ENCODE peak calls at places on chromosome 15, in eight cellular contexts. G is keratinocyte, C is Peyer's patch, J is SK-N-SH, D is suprapubic skin, Y is OCI-LY7, H is lower lobe of right lung, W is GM12878. T is an unnamed sample.

GRCh38 chr15:36921484-36922091 is 178.8 kb downstream of the MEIS2 start:
- DNase-seq in G (no peak), C (no peak), J (no peak), D (no peak), Y (no peak), H (no peak), W (no peak), T (no peak)

GRCh38 chr15:39281094-39281493 is 299.8 kb upstream of the THBS1 start:
- DNase-seq in G (no peak), C (no peak), J (no peak), D (no peak), Y (no peak), H (no peak), W (no peak), T (no peak)

GRCh38 chr15:70064441-70064840 is 33.3 kb downstream of the TLE3 start:
- DNase-seq in G (no peak), C (no peak), J (no peak), D (no peak), Y (no peak), H (peak; percentile 10), W (no peak), T (no peak)

GRCh38 chr15:43186003-43186353 is 775 bp downstream of the CCNDBP1 start:
- DNase-seq in G (no peak), C (peak; percentile 55), J (no peak), D (no peak), Y (no peak), H (no peak), W (no peak), T (no peak)

GRCh38 chr15:80308002-80308401 is 56.0 kb upstream of the CTXND1 start:
- DNase-seq in G (no peak), C (no peak), J (no peak), D (no peak), Y (peak; percentile 2), H (no peak), W (no peak), T (no peak)

GRCh38 chr15:55741592-55742497 is 1.1 kb downstream of the PRTG start:
- DNase-seq in G (no peak), C (no peak), J (peak; percentile 52), D (no peak), Y (no peak), H (no peak), W (no peak), T (peak; percentile 11)

GRCh38 chr15:52789008-52789600 is 1.0 kb downstream of the ONECUT1 start:
- DNase-seq in G (no peak), C (no peak), J (no peak), D (peak; percentile 56), Y (no peak), H (no peak), W (no peak), T (no peak)

GRCh38 chr15:80773122-80773551 is 6.0 kb upstream of the CEMIP start:
- DNase-seq in G (no peak), C (no peak), J (no peak), D (no peak), Y (no peak), H (no peak), W (no peak), T (no peak)

GRCh38 chr15:99682455-99682854 is 50.8 kb downstream of the LYSMD4 start:
- DNase-seq in G (peak; percentile 23), C (no peak), J (no peak), D (no peak), Y (peak; percentile 8), H (no peak), W (no peak), T (no peak)

GRCh38 chr15:41790756-41791546 is 16.7 kb downstream of the MAPKBP1 start:
- DNase-seq in G (no peak), C (no peak), J (no peak), D (no peak), Y (peak; percentile 44), H (no peak), W (no peak), T (no peak)

GRCh38 chr15:40949756-40950207 is 3.5 kb upstream of the CHAC1 start:
- DNase-seq in G (no peak), C (no peak), J (no peak), D (no peak), Y (no peak), H (no peak), W (no peak), T (no peak)

GRCh38 chr15:31433101-31433500 is 106.5 kb downstream of the KLF13 start:
- DNase-seq in G (no peak), C (no peak), J (no peak), D (no peak), Y (no peak), H (no peak), W (no peak), T (no peak)

GRCh38 chr15:45637552-45638033 is 2.8 kb downstream of the SQOR start:
- DNase-seq in G (no peak), C (peak; percentile 74), J (no peak), D (no peak), Y (peak; percentile 53), H (no peak), W (peak; percentile 85), T (peak; percentile 78)

GRCh38 chr15:47857384-47858168 is 140.3 kb downstream of the SEMA6D start:
- DNase-seq in G (no peak), C (no peak), J (no peak), D (no peak), Y (no peak), H (no peak), W (peak; percentile 7), T (no peak)

GRCh38 chr15:48798319-48798718 is 12.6 kb downstream of the CEP152 start:
- DNase-seq in G (no peak), C (no peak), J (peak; percentile 17), D (no peak), Y (no peak), H (no peak), W (no peak), T (no peak)

GRCh38 chr15:64443747-64444621 is 16.4 kb upstream of the ZNF609 start:
- DNase-seq in G (peak; percentile 59), C (no peak), J (no peak), D (no peak), Y (no peak), H (no peak), W (no peak), T (no peak)

GRCh38 chr15:90851945-90852344 is 16.4 kb upstream of the FURIN start:
- DNase-seq in G (no peak), C (no peak), J (no peak), D (no peak), Y (peak; percentile 33), H (no peak), W (no peak), T (no peak)

GRCh38 chr15:74397239-74398068 is 30.0 kb upstream of the CYP11A1 start:
- DNase-seq in G (no peak), C (peak; percentile 85), J (no peak), D (no peak), Y (peak; percentile 52), H (no peak), W (peak; percentile 82), T (no peak)
- H3K27ac ChIP-seq in G (peak overlapping the region; percentile 88), C (peak overlapping the region; percentile 80), J (no peak overlapping the region), D (no peak overlapping the region), Y (no peak overlapping the region), H (no peak overlapping the region), W (peak overlapping the region; percentile 100), T (no peak overlapping the region)

DNA sequence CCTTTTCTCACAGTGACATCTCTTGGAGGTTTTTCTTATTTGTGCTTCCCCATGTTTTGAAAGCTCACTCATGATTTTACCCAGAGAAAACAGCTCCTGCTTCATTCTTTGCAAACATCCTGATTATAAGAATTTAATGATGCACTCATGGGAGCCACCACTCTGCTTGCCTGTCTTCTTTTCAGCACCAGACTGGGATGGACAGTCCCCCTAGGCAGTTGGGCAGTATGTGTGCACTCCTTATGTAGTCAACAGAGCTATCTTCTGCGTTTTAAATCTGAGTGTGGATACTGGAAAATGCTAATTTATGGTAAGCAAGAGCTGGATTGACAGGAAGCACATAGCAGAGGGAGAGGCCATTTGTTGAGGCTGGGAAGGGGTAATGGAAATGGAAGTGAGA is 276.1 kb downstream of the AGBL1 start:
- DNase-seq in G (no peak), C (no peak), J (no peak), D (no peak), Y (no peak), H (no peak), W (no peak), T (no peak)
- H3K36me3 ChIP-seq in G (no peaks in the 10 kb centered on the region), C (no peaks in the 10 kb centered on the region), J (no peaks in the 10 kb centered on the region), D (no peaks in the 10 kb centered on the region), Y (no peaks in the 10 kb centered on the region), H (no peaks in the 10 kb centered on the region), W (no peaks in the 10 kb centered on the region), T (no peaks in the 10 kb centered on the region)

GRCh38 chr15:62998262-62998909 is 44.2 kb upstream of the TPM1 start:
- DNase-seq in G (no peak), C (no peak), J (no peak), D (no peak), Y (no peak), H (no peak), W (no peak), T (no peak)

GRCh38 chr15:63000706-63001105 is 41.8 kb upstream of the TPM1 start:
- DNase-seq in G (no peak), C (peak; percentile 24), J (peak; percentile 38), D (no peak), Y (no peak), H (no peak), W (no peak), T (no peak)

GRCh38 chr15:62997441-62997840 is 45.1 kb upstream of the TPM1 start:
- DNase-seq in G (no peak), C (no peak), J (no peak), D (no peak), Y (no peak), H (no peak), W (no peak), T (no peak)

GRCh38 chr15:62999178-62999577 is 43.4 kb upstream of the TPM1 start:
- DNase-seq in G (no peak), C (no peak), J (no peak), D (no peak), Y (no peak), H (no peak), W (no peak), T (no peak)

GRCh38 chr15:62999923-63000484 is 42.5 kb upstream of the TPM1 start:
- DNase-seq in G (no peak), C (peak; percentile 14), J (peak; percentile 40), D (no peak), Y (no peak), H (no peak), W (no peak), T (no peak)
- H3K27ac ChIP-seq in G (no peak overlapping the region), C (no peak overlapping the region), J (no peak overlapping the region), D (no peak overlapping the region), Y (no peak overlapping the region), H (no peak overlapping the region), W (no peak overlapping the region), T (no peak overlapping the region)

DNA sequence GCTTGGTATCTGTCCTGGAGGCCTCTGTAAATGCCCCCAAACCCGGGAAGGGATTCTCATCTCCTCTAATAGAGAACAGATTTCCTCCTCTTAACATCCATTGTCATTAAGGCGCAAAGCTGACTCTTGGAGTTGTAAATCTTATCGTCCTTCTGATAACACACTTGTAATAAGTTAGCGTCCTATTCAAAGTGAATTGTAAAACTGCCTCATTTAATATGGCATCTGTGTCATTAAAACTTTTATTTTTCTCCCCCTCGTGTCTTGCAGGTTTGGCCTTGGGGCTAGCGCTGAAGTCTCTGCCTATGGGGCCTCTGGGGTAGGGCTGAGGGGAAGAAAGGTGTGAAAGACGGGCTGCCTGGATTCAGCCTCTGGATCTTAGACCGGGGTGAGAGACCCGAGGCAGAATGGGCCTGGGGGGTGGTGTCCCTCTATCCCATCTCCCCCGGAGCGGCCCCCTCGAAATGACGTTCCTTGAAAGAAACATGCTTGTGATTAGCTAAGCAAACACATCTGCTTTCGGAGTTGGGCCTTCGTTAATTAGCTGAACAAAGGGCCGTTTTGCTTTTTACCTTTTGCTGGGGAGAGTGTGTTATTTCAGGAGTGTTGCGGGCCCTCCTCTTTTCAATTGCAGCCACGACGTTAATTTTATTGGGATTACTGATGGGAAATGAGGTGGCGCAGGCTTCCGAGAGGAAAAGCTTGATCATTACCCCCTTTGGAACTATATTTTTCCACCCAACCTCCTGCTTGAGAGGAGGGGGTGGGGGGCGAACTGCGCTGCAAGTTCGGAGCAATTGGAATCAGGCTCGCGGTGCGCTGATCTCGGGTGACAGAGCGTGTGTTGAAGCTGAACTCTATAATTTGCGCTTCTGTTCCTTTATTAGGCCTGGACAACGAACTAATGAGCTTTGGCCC is 12.4 kb downstream of the NR2F2 start:
- DNase-seq in G (no peak), C (peak; percentile 44), J (no peak), D (no peak), Y (no peak), H (no peak), W (no peak), T (no peak)
- H3K36me3 ChIP-seq in G (no peaks in the 10 kb centered on the region), C (no peaks in the 10 kb centered on the region), J (no peaks in the 10 kb centered on the region), D (no peaks in the 10 kb centered on the region), Y (no peaks in the 10 kb centered on the region), H (no peaks in the 10 kb centered on the region), W (no peaks in the 10 kb centered on the region), T (no peaks in the 10 kb centered on the region)

T was measured in naive thymus-derived CD4-positive, alpha-beta T cell.